ENCODE peak calls at places on chromosomes 7 and 10, in seven cellular contexts. One of them, this sample, is unnamed.

GRCh38 chr10:121942749-121943148 is 14.9 kb upstream of the ATE1 start:
- DNase-seq in lower lobe of right lung: no peak
- DNase-seq in pancreas: no peak
- DNase-seq in heart left ventricle: peak; percentile 17
- DNase-seq in cardiac fibroblast: peak; percentile 95
- DNase-seq in mammary epithelial cell: peak; percentile 66
- DNase-seq in heart right ventricle: no peak
- DNase-seq in this sample: peak; percentile 69

GRCh38 chr7:151900591-151901312 is 23.8 kb upstream of the PRKAG2 start:
- DNase-seq in lower lobe of right lung: no peak
- DNase-seq in cardiac fibroblast: no peak
- DNase-seq in mammary epithelial cell: no peak
- DNase-seq in pancreas: peak; percentile 11
- DNase-seq in heart left ventricle: no peak
- DNase-seq in heart right ventricle: no peak
- DNase-seq in this sample: no peak

GRCh38 chr7:110804501-110804900 is 286.4 kb upstream of the LRRN3 start:
- DNase-seq in mammary epithelial cell: no peak
- DNase-seq in cardiac fibroblast: no peak
- DNase-seq in heart right ventricle: no peak
- DNase-seq in heart left ventricle: no peak
- DNase-seq in lower lobe of right lung: no peak
- DNase-seq in pancreas: no peak
- DNase-seq in this sample: no peak

GRCh38 chr7:100013328-100013676 is 2.1 kb upstream of the ZKSCAN1 start:
- DNase-seq in mammary epithelial cell: peak; percentile 68
- DNase-seq in heart left ventricle: no peak
- DNase-seq in heart right ventricle: no peak
- DNase-seq in lower lobe of right lung: no peak
- DNase-seq in pancreas: no peak
- DNase-seq in cardiac fibroblast: no peak
- DNase-seq in this sample: no peak

GRCh38 chr7:101507791-101508252 is 121.3 kb downstream of the MYL10 start:
- DNase-seq in heart left ventricle: no peak
- DNase-seq in lower lobe of right lung: no peak
- DNase-seq in pancreas: peak; percentile 22
- DNase-seq in mammary epithelial cell: peak; percentile 9
- DNase-seq in heart right ventricle: no peak
- DNase-seq in cardiac fibroblast: peak; percentile 51
- DNase-seq in this sample: no peak

GRCh38 chr7:70032673-70033072 is 434.4 kb downstream of the AUTS2 start:
- DNase-seq in pancreas: no peak
- DNase-seq in heart right ventricle: no peak
- DNase-seq in heart left ventricle: no peak
- DNase-seq in cardiac fibroblast: no peak
- DNase-seq in mammary epithelial cell: no peak
- DNase-seq in lower lobe of right lung: no peak
- DNase-seq in this sample: no peak

GRCh38 chr10:49005270-49005669 is 65.6 kb upstream of the LRRC18 start:
- DNase-seq in lower lobe of right lung: no peak
- DNase-seq in heart left ventricle: no peak
- DNase-seq in pancreas: no peak
- DNase-seq in cardiac fibroblast: no peak
- DNase-seq in heart right ventricle: no peak
- DNase-seq in mammary epithelial cell: no peak
- DNase-seq in this sample: no peak

GRCh38 chr10:80414126-80414898 is 6.0 kb downstream of the PRXL2A start:
- DNase-seq in lower lobe of right lung: no peak
- DNase-seq in pancreas: no peak
- DNase-seq in mammary epithelial cell: no peak
- DNase-seq in cardiac fibroblast: no peak
- DNase-seq in heart right ventricle: no peak
- DNase-seq in heart left ventricle: no peak
- DNase-seq in this sample: no peak

GRCh38 chr7:91383875-91384274 is 119.6 kb downstream of the FZD1 start:
- DNase-seq in heart right ventricle: no peak
- DNase-seq in mammary epithelial cell: no peak
- DNase-seq in pancreas: no peak
- DNase-seq in lower lobe of right lung: no peak
- DNase-seq in cardiac fibroblast: no peak
- DNase-seq in heart left ventricle: no peak
- DNase-seq in this sample: no peak

GRCh38 chr7:45718464-45719330 is 144.5 kb downstream of the ADCY1 start:
- DNase-seq in heart right ventricle: no peak
- DNase-seq in heart left ventricle: peak; percentile 4
- DNase-seq in mammary epithelial cell: no peak
- DNase-seq in cardiac fibroblast: no peak
- DNase-seq in pancreas: no peak
- DNase-seq in lower lobe of right lung: no peak
- DNase-seq in this sample: no peak

GRCh38 chr10:91681361-91682276 is 48.7 kb upstream of the PPP1R3C start:
- DNase-seq in mammary epithelial cell: peak; percentile 41
- DNase-seq in heart right ventricle: no peak
- DNase-seq in pancreas: no peak
- DNase-seq in cardiac fibroblast: no peak
- DNase-seq in heart left ventricle: peak; percentile 66
- DNase-seq in lower lobe of right lung: no peak
- DNase-seq in this sample: no peak

GRCh38 chr7:108431099-108431498 is 25.1 kb downstream of the NRCAM start:
- DNase-seq in pancreas: no peak
- DNase-seq in mammary epithelial cell: no peak
- DNase-seq in lower lobe of right lung: no peak
- DNase-seq in heart right ventricle: no peak
- DNase-seq in heart left ventricle: no peak
- DNase-seq in cardiac fibroblast: no peak
- DNase-seq in this sample: no peak

GRCh38 chr10:75019360-75019759 is 92.1 kb upstream of the SAMD8 start:
- DNase-seq in pancreas: no peak
- DNase-seq in lower lobe of right lung: no peak
- DNase-seq in heart left ventricle: no peak
- DNase-seq in heart right ventricle: no peak
- DNase-seq in mammary epithelial cell: peak; percentile 7
- DNase-seq in cardiac fibroblast: peak; percentile 63
- DNase-seq in this sample: no peak

GRCh38 chr7:80921130-80921529 is 2.3 kb upstream of the SEMA3C start:
- DNase-seq in cardiac fibroblast: peak; percentile 72
- DNase-seq in mammary epithelial cell: no peak
- DNase-seq in heart left ventricle: no peak
- DNase-seq in pancreas: no peak
- DNase-seq in heart right ventricle: no peak
- DNase-seq in lower lobe of right lung: no peak
- DNase-seq in this sample: no peak

GRCh38 chr7:102191556-102192203 is 95.0 kb upstream of the SH2B2 start:
- DNase-seq in heart right ventricle: no peak
- DNase-seq in cardiac fibroblast: no peak
- DNase-seq in pancreas: no peak
- DNase-seq in lower lobe of right lung: no peak
- DNase-seq in mammary epithelial cell: no peak
- DNase-seq in heart left ventricle: no peak
- DNase-seq in this sample: no peak

GRCh38 chr7:31896929-31897328 is 173.3 kb downstream of the PDE1C start:
- DNase-seq in heart left ventricle: no peak
- DNase-seq in cardiac fibroblast: no peak
- DNase-seq in lower lobe of right lung: no peak
- DNase-seq in heart right ventricle: no peak
- DNase-seq in pancreas: no peak
- DNase-seq in mammary epithelial cell: no peak
- DNase-seq in this sample: no peak

GRCh38 chr10:31864834-31865518 is 63.7 kb downstream of the ARHGAP12 start:
- DNase-seq in cardiac fibroblast: peak; percentile 55
- DNase-seq in mammary epithelial cell: no peak
- DNase-seq in pancreas: no peak
- DNase-seq in heart left ventricle: no peak
- DNase-seq in lower lobe of right lung: no peak
- DNase-seq in heart right ventricle: no peak
- DNase-seq in this sample: no peak

GRCh38 chr10:36479073-36479472 is 646.3 kb upstream of the ANKRD30A start:
- DNase-seq in heart left ventricle: no peak
- DNase-seq in cardiac fibroblast: no peak
- DNase-seq in pancreas: no peak
- DNase-seq in heart right ventricle: no peak
- DNase-seq in mammary epithelial cell: no peak
- DNase-seq in lower lobe of right lung: no peak
- DNase-seq in this sample: no peak

GRCh38 chr10:114043532-114044250 is at the start of gene ADRB1:
- DNase-seq in cardiac fibroblast: peak; percentile 19
- DNase-seq in lower lobe of right lung: peak; percentile 93
- DNase-seq in heart right ventricle: peak; percentile 93
- DNase-seq in mammary epithelial cell: peak; percentile 50
- DNase-seq in pancreas: peak; percentile 90
- DNase-seq in heart left ventricle: peak; percentile 92
- DNase-seq in this sample: no peak

GRCh38 chr10:131644864-131645658 is 255.7 kb upstream of the PPP2R2D start:
- DNase-seq in cardiac fibroblast: no peak
- DNase-seq in lower lobe of right lung: no peak
- DNase-seq in heart right ventricle: no peak
- DNase-seq in pancreas: no peak
- DNase-seq in heart left ventricle: no peak
- DNase-seq in mammary epithelial cell: no peak
- DNase-seq in this sample: no peak

GRCh38 chr10:131645756-131646155 is 255.1 kb upstream of the PPP2R2D start:
- DNase-seq in heart left ventricle: no peak
- DNase-seq in pancreas: no peak
- DNase-seq in mammary epithelial cell: no peak
- DNase-seq in cardiac fibroblast: no peak
- DNase-seq in lower lobe of right lung: no peak
- DNase-seq in heart right ventricle: no peak
- DNase-seq in this sample: no peak

GRCh38 chr10:131641898-131642297 is 258.9 kb upstream of the PPP2R2D start:
- DNase-seq in mammary epithelial cell: no peak
- DNase-seq in heart left ventricle: no peak
- DNase-seq in cardiac fibroblast: no peak
- DNase-seq in pancreas: no peak
- DNase-seq in heart right ventricle: no peak
- DNase-seq in lower lobe of right lung: no peak
- DNase-seq in this sample: no peak

GRCh38 chr10:131642966-131643365 is 257.8 kb upstream of the PPP2R2D start:
- DNase-seq in heart left ventricle: no peak
- DNase-seq in heart right ventricle: no peak
- DNase-seq in cardiac fibroblast: no peak
- DNase-seq in mammary epithelial cell: no peak
- DNase-seq in pancreas: no peak
- DNase-seq in lower lobe of right lung: no peak
- DNase-seq in this sample: no peak

GRCh38 chr10:131644287-131644686 is 256.5 kb upstream of the PPP2R2D start:
- DNase-seq in heart right ventricle: no peak
- DNase-seq in mammary epithelial cell: no peak
- DNase-seq in pancreas: no peak
- DNase-seq in heart left ventricle: no peak
- DNase-seq in cardiac fibroblast: no peak
- DNase-seq in lower lobe of right lung: no peak
- DNase-seq in this sample: no peak
- H3K4me3 ChIP-seq in heart right ventricle: no peak overlapping the region
- H3K4me3 ChIP-seq in mammary epithelial cell: no peak overlapping the region
- H3K4me3 ChIP-seq in pancreas: no peak overlapping the region
- H3K4me3 ChIP-seq in heart left ventricle: no peak overlapping the region
- H3K4me3 ChIP-seq in cardiac fibroblast: no peak overlapping the region
- H3K4me3 ChIP-seq in lower lobe of right lung: no peak overlapping the region
- H3K4me3 ChIP-seq in this sample: no peak overlapping the region

GRCh38 chr10:97869091-97870042 is 19.7 kb downstream of the GOLGA7B start:
- DNase-seq in heart left ventricle: peak; percentile 79
- DNase-seq in lower lobe of right lung: peak; percentile 90
- DNase-seq in heart right ventricle: peak; percentile 75
- DNase-seq in cardiac fibroblast: peak; percentile 84
- DNase-seq in mammary epithelial cell: peak; percentile 86
- DNase-seq in pancreas: peak; percentile 88
- DNase-seq in this sample: no peak
- TF ChIP-seq CTCF in heart left ventricle: peak; percentile 66
- TF ChIP-seq CTCF in lower lobe of right lung: peak; percentile 78
- TF ChIP-seq CTCF in heart right ventricle: peak; percentile 68
- TF ChIP-seq CTCF in cardiac fibroblast: peak; percentile 87
- TF ChIP-seq CTCF in mammary epithelial cell: peak; percentile 97
- TF ChIP-seq CTCF in pancreas: peak; percentile 71
- TF ChIP-seq CTCF in this sample: peak; percentile 78

GRCh38 chr10:62053860-62054259 is 152.4 kb downstream of the ARID5B start:
- DNase-seq in lower lobe of right lung: no peak
- DNase-seq in heart left ventricle: no peak
- DNase-seq in mammary epithelial cell: no peak
- DNase-seq in cardiac fibroblast: no peak
- DNase-seq in heart right ventricle: no peak
- DNase-seq in pancreas: no peak
- DNase-seq in this sample: no peak

GRCh38 chr10:62054408-62054807 is 152.9 kb downstream of the ARID5B start:
- DNase-seq in heart right ventricle: no peak
- DNase-seq in pancreas: no peak
- DNase-seq in heart left ventricle: no peak
- DNase-seq in cardiac fibroblast: no peak
- DNase-seq in mammary epithelial cell: no peak
- DNase-seq in lower lobe of right lung: no peak
- DNase-seq in this sample: no peak

GRCh38 chr10:62050627-62050924 is 149.1 kb downstream of the ARID5B start:
- DNase-seq in cardiac fibroblast: no peak
- DNase-seq in heart right ventricle: no peak
- DNase-seq in lower lobe of right lung: no peak
- DNase-seq in pancreas: no peak
- DNase-seq in mammary epithelial cell: no peak
- DNase-seq in heart left ventricle: no peak
- DNase-seq in this sample: no peak

GRCh38 chr10:62050941-62051433 is 149.5 kb downstream of the ARID5B start:
- DNase-seq in lower lobe of right lung: peak; percentile 53
- DNase-seq in pancreas: no peak
- DNase-seq in heart left ventricle: peak; percentile 75
- DNase-seq in cardiac fibroblast: peak; percentile 98
- DNase-seq in heart right ventricle: peak; percentile 31
- DNase-seq in mammary epithelial cell: peak; percentile 90
- DNase-seq in this sample: peak; percentile 72

GRCh38 chr10:62052276-62052675 is 150.8 kb downstream of the ARID5B start:
- DNase-seq in pancreas: no peak
- DNase-seq in cardiac fibroblast: no peak
- DNase-seq in mammary epithelial cell: no peak
- DNase-seq in heart left ventricle: no peak
- DNase-seq in lower lobe of right lung: no peak
- DNase-seq in heart right ventricle: no peak
- DNase-seq in this sample: no peak
- H3K4me3 ChIP-seq in pancreas: no peak overlapping the region
- H3K4me3 ChIP-seq in cardiac fibroblast: no peak overlapping the region
- H3K4me3 ChIP-seq in mammary epithelial cell: no peak overlapping the region
- H3K4me3 ChIP-seq in heart left ventricle: no peak overlapping the region
- H3K4me3 ChIP-seq in lower lobe of right lung: no peak overlapping the region
- H3K4me3 ChIP-seq in heart right ventricle: no peak overlapping the region
- H3K4me3 ChIP-seq in this sample: peak overlapping the region; percentile 76

DNA sequence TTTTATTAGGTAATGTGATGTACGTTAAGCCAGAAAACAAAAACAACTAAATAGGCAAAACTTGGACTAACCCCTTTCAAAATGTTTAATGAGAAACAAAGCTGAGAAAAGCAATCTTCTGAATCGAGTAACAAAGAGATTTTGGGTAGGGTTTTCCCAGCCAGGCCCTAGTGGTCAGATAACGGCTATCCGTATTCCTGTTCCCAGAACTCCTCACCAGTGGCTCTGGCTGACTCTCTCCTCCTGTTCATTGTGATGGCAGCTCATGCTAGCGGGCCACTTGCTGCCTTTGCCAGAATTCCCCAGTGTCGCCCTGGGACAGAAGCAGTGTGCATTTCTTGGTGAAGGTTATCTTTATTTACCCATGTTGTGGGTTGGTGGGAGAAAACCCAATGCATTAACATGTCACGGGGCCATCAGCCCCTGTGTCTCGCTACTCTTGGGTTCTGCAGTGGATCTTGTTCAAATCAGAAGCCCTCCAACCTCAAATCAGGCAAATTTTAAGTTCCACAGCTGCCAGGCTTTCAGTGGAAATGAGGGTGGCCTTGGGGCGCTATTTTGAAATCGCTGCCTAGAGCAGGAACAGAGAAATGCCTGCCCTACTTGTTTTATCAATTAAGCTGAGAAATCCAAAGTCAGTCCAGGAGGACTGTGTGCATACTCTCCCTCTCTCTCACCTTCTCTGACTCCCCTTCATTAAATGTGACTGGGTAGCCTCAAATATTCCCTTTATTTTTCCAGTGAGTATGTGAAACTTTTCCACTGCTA is 164.5 kb upstream of the NPVF start:
- DNase-seq in pancreas: peak; percentile 29
- DNase-seq in lower lobe of right lung: no peak
- DNase-seq in heart right ventricle: no peak
- DNase-seq in mammary epithelial cell: no peak
- DNase-seq in cardiac fibroblast: no peak
- DNase-seq in heart left ventricle: no peak
- DNase-seq in this sample: no peak
- TF ChIP-seq CTCF in pancreas: no peak
- TF ChIP-seq CTCF in lower lobe of right lung: no peak
- TF ChIP-seq CTCF in heart right ventricle: no peak
- TF ChIP-seq CTCF in mammary epithelial cell: no peak
- TF ChIP-seq CTCF in cardiac fibroblast: no peak
- TF ChIP-seq CTCF in heart left ventricle: no peak
- TF ChIP-seq CTCF in this sample: no peak

This sample was measured in BJ.